ENCODE peak calls at places on chromosomes 6 and 20, in four cellular contexts. G, J, C and L are unnamed samples.

GRCh38 chr6:136511397-136511796 is 38.8 kb downstream of the MAP7 start:
- DNase-seq in G (no peak), J (no peak), C (no peak), L (no peak)

GRCh38 chr6:6927437-6928361 is 180.1 kb upstream of the RREB1 start:
- DNase-seq in G (no peak), J (no peak), C (peak), L (peak)

GRCh38 chr6:131295081-131295480 is 159.8 kb downstream of the AKAP7 start:
- DNase-seq in G (no peak), J (no peak), C (no peak), L (no peak)

GRCh38 chr6:135346747-135347146 is 150.8 kb downstream of the AHI1 start:
- DNase-seq in G (no peak), J (no peak), C (no peak), L (no peak)

GRCh38 chr6:122381494-122382083 is 17.9 kb upstream of the HSF2 start:
- DNase-seq in G (peak), J (peak), C (peak), L (peak)

GRCh38 chr6:24699521-24700359 is 19.2 kb downstream of the C6orf62 start:
- DNase-seq in G (no peak), J (no peak), C (no peak), L (no peak)

GRCh38 chr6:33935439-33936080 is 131.8 kb upstream of the MLN start:
- DNase-seq in G (no peak), J (no peak), C (no peak), L (no peak)

GRCh38 chr6:112037783-112038216 is 16.1 kb upstream of the CCN6 start:
- DNase-seq in G (no peak), J (no peak), C (no peak), L (no peak)

GRCh38 chr6:3697609-3698008 is 53.9 kb downstream of the PXDC1 start:
- DNase-seq in G (no peak), J (no peak), C (no peak), L (no peak)

GRCh38 chr6:36353411-36353915 is 16.8 kb upstream of the BNIP5 start:
- DNase-seq in G (no peak), J (no peak), C (no peak), L (no peak)

GRCh38 chr6:159212026-159212425 is 42.8 kb downstream of the FNDC1 start:
- DNase-seq in G (no peak), J (no peak), C (no peak), L (no peak)

GRCh38 chr6:95232477-95232876 is 344.9 kb upstream of the MANEA start:
- DNase-seq in G (no peak), J (no peak), C (no peak), L (no peak)

GRCh38 chr20:43571771-43572170 is 12.9 kb downstream of the SGK2 start:
- DNase-seq in G (no peak), J (no peak), C (no peak), L (no peak)

GRCh38 chr20:48716086-48716485 is 111.7 kb downstream of the PREX1 start:
- DNase-seq in G (no peak), J (no peak), C (no peak), L (no peak)

GRCh38 chr6:18265787-18266523 is 1.6 kb upstream of the DEK start:
- DNase-seq in G (no peak), J (no peak), C (no peak), L (no peak)

GRCh38 chr6:31572041-31572911 is at the start of gene LTA:
- DNase-seq in G (no peak), J (no peak), C (no peak), L (no peak)

GRCh38 chr20:39676857-39677351 is 714.8 kb downstream of the DHX35 start:
- DNase-seq in G (no peak), J (no peak), C (no peak), L (no peak)

GRCh38 chr6:125828476-125829039 is 37.8 kb downstream of the NCOA7 start:
- DNase-seq in G (no peak), J (no peak), C (no peak), L (no peak)

GRCh38 chr6:88370127-88370710 is 204.1 kb upstream of the CNR1 start:
- DNase-seq in G (no peak), J (no peak), C (no peak), L (no peak)

GRCh38 chr6:150683320-150683719 is 83.6 kb downstream of the PLEKHG1 start:
- DNase-seq in G (no peak), J (no peak), C (no peak), L (no peak)

GRCh38 chr6:168387911-168388310 is 53.1 kb upstream of the SMOC2 start:
- DNase-seq in G (no peak), J (no peak), C (no peak), L (no peak)

GRCh38 chr6:40957616-40958492 is 81.2 kb downstream of the UNC5CL start:
- DNase-seq in G (no peak), J (no peak), C (no peak), L (no peak)

GRCh38 chr6:36776167-36776566 is 63.1 kb downstream of the CPNE5 start:
- DNase-seq in G (no peak), J (no peak), C (no peak), L (no peak)

GRCh38 chr6:73867411-73867810 is 171.4 kb downstream of the CD109 start:
- DNase-seq in G (no peak), J (no peak), C (no peak), L (no peak)

GRCh38 chr20:11738852-11739251 is 178.8 kb upstream of the BTBD3 start:
- DNase-seq in G (no peak), J (no peak), C (no peak), L (no peak)

GRCh38 chr6:26065952-26066380 is 21.3 kb upstream of the HFE start:
- DNase-seq in G (peak), J (no peak), C (peak), L (peak)

GRCh38 chr20:57442888-57443239 is 51.7 kb downstream of the RBM38 start:
- DNase-seq in G (no peak), J (no peak), C (no peak), L (no peak)

GRCh38 chr20:47487175-47487917 is 14.3 kb upstream of the NCOA3 start:
- DNase-seq in G (peak), J (no peak), C (peak), L (no peak)

GRCh38 chr6:26660096-26660425 is 515 bp upstream of the ZNF322 start:
- DNase-seq in G (no peak), J (peak), C (peak), L (no peak)

GRCh38 chr20:59830107-59831023 is 103.1 kb downstream of the SYCP2 start:
- DNase-seq in G (no peak), J (no peak), C (no peak), L (no peak)

GRCh38 chr6:136550330-136551071 is at the start of gene MAP7:
- DNase-seq in G (no peak), J (peak), C (peak), L (no peak)

GRCh38 chr6:14108571-14109410 is 8.8 kb upstream of the CD83 start:
- DNase-seq in G (peak), J (no peak), C (peak), L (peak)

GRCh38 chr6:170051229-170052172 is 239.4 kb downstream of the DLL1 start:
- DNase-seq in G (no peak), J (no peak), C (no peak), L (no peak)

GRCh38 chr6:31356216-31356945 is 598 bp downstream of the HLA-B start:
- DNase-seq in G (no peak), J (no peak), C (no peak), L (no peak)

GRCh38 chr20:14331671-14332070 is 5.7 kb downstream of the FLRT3 start:
- DNase-seq in G (no peak), J (no peak), C (no peak), L (no peak)
- TF ChIP-seq SPI1 in G (no peak), J (no peak), C (no peak), L (no peak)

DNA sequence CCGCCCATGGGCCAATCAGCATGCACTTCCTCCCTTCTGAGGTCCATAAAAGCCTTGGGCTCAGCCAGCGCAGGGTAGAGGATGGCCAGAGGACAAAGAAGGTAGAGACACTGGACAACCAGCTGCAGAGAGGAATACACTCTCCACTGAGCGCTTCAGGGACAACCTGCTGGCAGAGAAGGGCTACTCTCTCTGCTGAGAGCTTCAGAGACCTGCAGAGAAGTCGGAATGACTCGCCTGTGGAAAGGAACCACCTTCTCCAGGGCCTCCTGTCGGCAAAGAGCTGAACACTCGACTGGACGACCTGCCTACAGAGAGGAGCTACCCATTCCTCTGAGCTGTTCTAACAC is 31.4 kb upstream of the SLA2 start:
- DNase-seq in G (no peak), J (no peak), C (no peak), L (no peak)
- TF ChIP-seq POLR2AphosphoS5 in G (no peak), J (no peak), C (no peak), L (no peak)

GRCh38 chr6:53662457-53662856 is 3.1 kb downstream of the KLHL31 start:
- DNase-seq in G (no peak), J (no peak), C (no peak), L (no peak)

GRCh38 chr6:53659458-53659857 is 6.1 kb downstream of the KLHL31 start:
- DNase-seq in G (no peak), J (no peak), C (no peak), L (no peak)

GRCh38 chr6:53664623-53665022 is 933 bp downstream of the KLHL31 start:
- DNase-seq in G (no peak), J (no peak), C (no peak), L (no peak)

GRCh38 chr6:53654745-53655240 is 10.8 kb downstream of the KLHL31 start:
- DNase-seq in G (no peak), J (no peak), C (no peak), L (no peak)

GRCh38 chr6:53658992-53659391 is 6.6 kb downstream of the KLHL31 start:
- DNase-seq in G (no peak), J (no peak), C (no peak), L (no peak)
- TF ChIP-seq SPI1 in G (no peak), J (no peak), C (no peak), L (no peak)

GRCh38 chr20:37911838-37912273 is 8.9 kb downstream of the VSTM2L start:
- DNase-seq in G (no peak), J (no peak), C (peak), L (no peak)
- TF ChIP-seq POLR2AphosphoS5 in G (no peak), J (no peak), C (no peak), L (no peak)

GRCh38 chr20:31548823-31549512 is 34.7 kb downstream of the HM13 start:
- DNase-seq in G (no peak), J (no peak), C (no peak), L (no peak)

GRCh38 chr20:31547720-31548298 is 33.6 kb downstream of the HM13 start:
- DNase-seq in G (no peak), J (no peak), C (no peak), L (no peak)

GRCh38 chr20:31544600-31544999 is 30.4 kb downstream of the HM13 start:
- DNase-seq in G (no peak), J (no peak), C (no peak), L (no peak)

GRCh38 chr20:31549513-31549880 is 35.3 kb downstream of the HM13 start:
- DNase-seq in G (no peak), J (no peak), C (no peak), L (no peak)

DNA sequence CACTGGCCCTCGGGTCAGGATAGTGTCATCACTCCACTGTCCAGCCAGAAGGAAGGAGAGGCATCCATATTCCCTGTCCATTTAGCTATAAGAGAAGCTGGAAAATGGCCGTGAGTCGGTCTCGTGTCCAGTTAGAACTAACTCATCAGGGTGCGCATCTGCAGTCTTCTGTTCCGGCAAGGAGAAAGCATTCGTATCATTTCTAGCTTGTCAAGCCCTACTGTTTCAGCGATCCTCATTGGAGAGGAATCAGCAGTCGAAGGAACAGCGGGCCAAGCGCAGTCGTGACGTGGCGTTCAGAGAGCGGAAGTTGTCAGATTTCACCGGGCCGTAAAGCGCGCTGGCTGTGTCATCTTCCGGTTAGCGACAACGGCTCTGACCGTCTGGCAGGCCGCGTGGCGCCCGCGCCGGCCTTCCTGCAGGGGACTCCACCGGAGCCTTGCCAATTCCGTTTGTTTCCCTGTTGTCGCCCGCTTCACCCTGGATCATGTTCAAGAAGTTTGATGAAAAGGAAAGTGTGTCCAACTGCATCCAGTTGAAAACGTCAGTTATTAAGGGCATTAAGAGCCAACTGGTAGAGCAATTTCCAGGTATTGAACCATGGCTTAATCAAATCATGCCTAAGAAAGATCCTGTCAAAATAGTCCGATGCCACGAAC is 32.9 kb downstream of the HM13 start:
- DNase-seq in G (peak), J (peak), C (peak), L (peak)
- TF ChIP-seq SPI1 in G (peak), J (peak), C (peak), L (peak)